ENCODE peak calls at places on chromosome 20, in eight cellular contexts. One of them, this sample, is unnamed.

GRCh38 chr20:11403711-11404110 is 514.0 kb upstream of the BTBD3 start:
- DNase-seq in activated CD8-positive, alpha-beta memory T cell treated with anti-CD3 and anti-CD28 coated beads for 24 hours: no peak
- DNase-seq in kidney: peak
- DNase-seq in COR-L47: no peak
- DNase-seq in G401: no peak
- DNase-seq in activated CD8-positive, alpha-beta T cell treated with anti-CD3 and anti-CD28 coated beads for 36 hours: no peak
- DNase-seq in breast epithelium: no peak
- DNase-seq in K562: no peak
- DNase-seq in this sample: no peak

GRCh38 chr20:63574829-63575720 is 1.0 kb upstream of the HELZ2 start:
- DNase-seq in activated CD8-positive, alpha-beta memory T cell treated with anti-CD3 and anti-CD28 coated beads for 24 hours: no peak
- DNase-seq in kidney: peak
- DNase-seq in COR-L47: no peak
- DNase-seq in G401: no peak
- DNase-seq in activated CD8-positive, alpha-beta T cell treated with anti-CD3 and anti-CD28 coated beads for 36 hours: no peak
- DNase-seq in breast epithelium: no peak
- DNase-seq in K562: no peak
- DNase-seq in this sample: peak

GRCh38 chr20:53655909-53656652 is 62.4 kb upstream of the ZNF217 start:
- DNase-seq in activated CD8-positive, alpha-beta memory T cell treated with anti-CD3 and anti-CD28 coated beads for 24 hours: peak
- DNase-seq in kidney: no peak
- DNase-seq in COR-L47: no peak
- DNase-seq in G401: peak
- DNase-seq in activated CD8-positive, alpha-beta T cell treated with anti-CD3 and anti-CD28 coated beads for 36 hours: no peak
- DNase-seq in breast epithelium: no peak
- DNase-seq in K562: no peak
- DNase-seq in this sample: no peak

GRCh38 chr20:46222521-46223007 is 85.7 kb downstream of the CDH22 start:
- DNase-seq in activated CD8-positive, alpha-beta memory T cell treated with anti-CD3 and anti-CD28 coated beads for 24 hours: no peak
- DNase-seq in kidney: no peak
- DNase-seq in COR-L47: no peak
- DNase-seq in G401: peak
- DNase-seq in activated CD8-positive, alpha-beta T cell treated with anti-CD3 and anti-CD28 coated beads for 36 hours: no peak
- DNase-seq in breast epithelium: no peak
- DNase-seq in K562: no peak
- DNase-seq in this sample: no peak

GRCh38 chr20:23406880-23407279 is 14.4 kb downstream of the NAPB start:
- DNase-seq in activated CD8-positive, alpha-beta memory T cell treated with anti-CD3 and anti-CD28 coated beads for 24 hours: no peak
- DNase-seq in kidney: no peak
- DNase-seq in COR-L47: no peak
- DNase-seq in G401: no peak
- DNase-seq in activated CD8-positive, alpha-beta T cell treated with anti-CD3 and anti-CD28 coated beads for 36 hours: no peak
- DNase-seq in breast epithelium: no peak
- DNase-seq in K562: no peak
- DNase-seq in this sample: no peak

GRCh38 chr20:55054443-55054842 is 579.0 kb downstream of the DOK5 start:
- DNase-seq in activated CD8-positive, alpha-beta memory T cell treated with anti-CD3 and anti-CD28 coated beads for 24 hours: no peak
- DNase-seq in kidney: no peak
- DNase-seq in COR-L47: no peak
- DNase-seq in G401: no peak
- DNase-seq in activated CD8-positive, alpha-beta T cell treated with anti-CD3 and anti-CD28 coated beads for 36 hours: no peak
- DNase-seq in breast epithelium: no peak
- DNase-seq in K562: no peak
- DNase-seq in this sample: no peak

GRCh38 chr20:46375771-46376170 is 30.6 kb downstream of the ELMO2 start:
- DNase-seq in activated CD8-positive, alpha-beta memory T cell treated with anti-CD3 and anti-CD28 coated beads for 24 hours: no peak
- DNase-seq in kidney: no peak
- DNase-seq in COR-L47: no peak
- DNase-seq in G401: no peak
- DNase-seq in activated CD8-positive, alpha-beta T cell treated with anti-CD3 and anti-CD28 coated beads for 36 hours: no peak
- DNase-seq in breast epithelium: no peak
- DNase-seq in K562: no peak
- DNase-seq in this sample: no peak

GRCh38 chr20:35279040-35279439 is 1.1 kb upstream of the MMP24OS start:
- DNase-seq in activated CD8-positive, alpha-beta memory T cell treated with anti-CD3 and anti-CD28 coated beads for 24 hours: no peak
- DNase-seq in kidney: peak
- DNase-seq in COR-L47: no peak
- DNase-seq in G401: no peak
- DNase-seq in activated CD8-positive, alpha-beta T cell treated with anti-CD3 and anti-CD28 coated beads for 36 hours: no peak
- DNase-seq in breast epithelium: no peak
- DNase-seq in K562: no peak
- DNase-seq in this sample: no peak

GRCh38 chr20:24957326-24957996 is 8.4 kb downstream of the CST7 start:
- DNase-seq in activated CD8-positive, alpha-beta memory T cell treated with anti-CD3 and anti-CD28 coated beads for 24 hours: peak
- DNase-seq in kidney: no peak
- DNase-seq in COR-L47: no peak
- DNase-seq in G401: no peak
- DNase-seq in activated CD8-positive, alpha-beta T cell treated with anti-CD3 and anti-CD28 coated beads for 36 hours: no peak
- DNase-seq in breast epithelium: no peak
- DNase-seq in K562: no peak
- DNase-seq in this sample: no peak

GRCh38 chr20:46749164-46749563 is 39.7 kb downstream of the SLC2A10 start:
- DNase-seq in activated CD8-positive, alpha-beta memory T cell treated with anti-CD3 and anti-CD28 coated beads for 24 hours: no peak
- DNase-seq in kidney: no peak
- DNase-seq in COR-L47: no peak
- DNase-seq in G401: no peak
- DNase-seq in activated CD8-positive, alpha-beta T cell treated with anti-CD3 and anti-CD28 coated beads for 36 hours: no peak
- DNase-seq in breast epithelium: no peak
- DNase-seq in K562: no peak
- DNase-seq in this sample: no peak

GRCh38 chr20:13349240-13349604 is 128.1 kb downstream of the ISM1 start:
- DNase-seq in activated CD8-positive, alpha-beta memory T cell treated with anti-CD3 and anti-CD28 coated beads for 24 hours: no peak
- DNase-seq in kidney: no peak
- DNase-seq in COR-L47: no peak
- DNase-seq in G401: no peak
- DNase-seq in activated CD8-positive, alpha-beta T cell treated with anti-CD3 and anti-CD28 coated beads for 36 hours: no peak
- DNase-seq in breast epithelium: no peak
- DNase-seq in K562: no peak
- DNase-seq in this sample: no peak

GRCh38 chr20:47655635-47656034 is 129.6 kb downstream of the SULF2 start:
- DNase-seq in activated CD8-positive, alpha-beta memory T cell treated with anti-CD3 and anti-CD28 coated beads for 24 hours: no peak
- DNase-seq in kidney: no peak
- DNase-seq in COR-L47: no peak
- DNase-seq in G401: no peak
- DNase-seq in activated CD8-positive, alpha-beta T cell treated with anti-CD3 and anti-CD28 coated beads for 36 hours: no peak
- DNase-seq in breast epithelium: no peak
- DNase-seq in K562: no peak
- DNase-seq in this sample: no peak

GRCh38 chr20:44357555-44358130 is 2.1 kb downstream of the HNF4A start:
- DNase-seq in activated CD8-positive, alpha-beta memory T cell treated with anti-CD3 and anti-CD28 coated beads for 24 hours: no peak
- DNase-seq in kidney: no peak
- DNase-seq in COR-L47: no peak
- DNase-seq in G401: no peak
- DNase-seq in activated CD8-positive, alpha-beta T cell treated with anti-CD3 and anti-CD28 coated beads for 36 hours: no peak
- DNase-seq in breast epithelium: no peak
- DNase-seq in K562: no peak
- DNase-seq in this sample: no peak

GRCh38 chr20:49567421-49568256 is at the start of gene PTGIS:
- DNase-seq in activated CD8-positive, alpha-beta memory T cell treated with anti-CD3 and anti-CD28 coated beads for 24 hours: no peak
- DNase-seq in kidney: no peak
- DNase-seq in COR-L47: no peak
- DNase-seq in G401: no peak
- DNase-seq in activated CD8-positive, alpha-beta T cell treated with anti-CD3 and anti-CD28 coated beads for 36 hours: no peak
- DNase-seq in breast epithelium: no peak
- DNase-seq in K562: no peak
- DNase-seq in this sample: no peak

GRCh38 chr20:43666376-43667328 is at the start of gene MYBL2:
- DNase-seq in activated CD8-positive, alpha-beta memory T cell treated with anti-CD3 and anti-CD28 coated beads for 24 hours: peak
- DNase-seq in kidney: peak
- DNase-seq in COR-L47: peak
- DNase-seq in G401: peak
- DNase-seq in activated CD8-positive, alpha-beta T cell treated with anti-CD3 and anti-CD28 coated beads for 36 hours: peak
- DNase-seq in breast epithelium: no peak
- DNase-seq in K562: peak
- DNase-seq in this sample: peak

GRCh38 chr20:1955289-1955688 is 38.6 kb downstream of the PDYN start:
- DNase-seq in activated CD8-positive, alpha-beta memory T cell treated with anti-CD3 and anti-CD28 coated beads for 24 hours: no peak
- DNase-seq in kidney: no peak
- DNase-seq in COR-L47: no peak
- DNase-seq in G401: no peak
- DNase-seq in activated CD8-positive, alpha-beta T cell treated with anti-CD3 and anti-CD28 coated beads for 36 hours: no peak
- DNase-seq in breast epithelium: no peak
- DNase-seq in K562: no peak
- DNase-seq in this sample: no peak